ENCODE peak calls at places on chromosomes 1 and 21, in five cellular contexts. One of them, this sample, is unnamed.

GRCh38 chr21:25895565-25896205 is 160.9 kb downstream of the GABPA start:
- DNase-seq in AG04450: no peak
- DNase-seq in GM12865: peak; percentile 46
- DNase-seq in stimulated activated CD4-positive, alpha-beta T cell treated with anti-CD3 and anti-CD28 coated beads, Interleukin-12 subunit alpha, Interleukin-12 subunit beta, amount 100 ng/mL, for 48 hours: no peak
- DNase-seq in GF-D8: no peak
- DNase-seq in this sample: peak; percentile 12

GRCh38 chr1:230255991-230256390 is 170.1 kb downstream of the PGBD5 start:
- DNase-seq in GF-D8: no peak
- DNase-seq in GM12865: no peak
- DNase-seq in stimulated activated CD4-positive, alpha-beta T cell treated with anti-CD3 and anti-CD28 coated beads, Interleukin-12 subunit alpha, Interleukin-12 subunit beta, amount 100 ng/mL, for 48 hours: no peak
- DNase-seq in AG04450: no peak
- DNase-seq in this sample: no peak

GRCh38 chr21:32303385-32303784 is 4.7 kb downstream of the MRAP start:
- DNase-seq in GF-D8: no peak
- DNase-seq in AG04450: no peak
- DNase-seq in stimulated activated CD4-positive, alpha-beta T cell treated with anti-CD3 and anti-CD28 coated beads, Interleukin-12 subunit alpha, Interleukin-12 subunit beta, amount 100 ng/mL, for 48 hours: no peak
- DNase-seq in GM12865: no peak
- DNase-seq in this sample: no peak

GRCh38 chr1:55962472-55962871 is 616.9 kb downstream of the PLPP3 start:
- DNase-seq in AG04450: no peak
- DNase-seq in stimulated activated CD4-positive, alpha-beta T cell treated with anti-CD3 and anti-CD28 coated beads, Interleukin-12 subunit alpha, Interleukin-12 subunit beta, amount 100 ng/mL, for 48 hours: no peak
- DNase-seq in GF-D8: no peak
- DNase-seq in GM12865: no peak
- DNase-seq in this sample: no peak

GRCh38 chr1:214205053-214205452 is 75.9 kb upstream of the SMYD2 start:
- DNase-seq in stimulated activated CD4-positive, alpha-beta T cell treated with anti-CD3 and anti-CD28 coated beads, Interleukin-12 subunit alpha, Interleukin-12 subunit beta, amount 100 ng/mL, for 48 hours: no peak
- DNase-seq in GM12865: no peak
- DNase-seq in AG04450: no peak
- DNase-seq in GF-D8: no peak
- DNase-seq in this sample: no peak

GRCh38 chr1:205286335-205286950 is 35.1 kb downstream of the NUAK2 start:
- DNase-seq in GF-D8: peak; percentile 52
- DNase-seq in stimulated activated CD4-positive, alpha-beta T cell treated with anti-CD3 and anti-CD28 coated beads, Interleukin-12 subunit alpha, Interleukin-12 subunit beta, amount 100 ng/mL, for 48 hours: peak; percentile 63
- DNase-seq in GM12865: peak; percentile 96
- DNase-seq in AG04450: no peak
- DNase-seq in this sample: peak; percentile 54

GRCh38 chr1:27057801-27058647 is 45.4 kb upstream of the TENT5B start:
- DNase-seq in GF-D8: no peak
- DNase-seq in GM12865: no peak
- DNase-seq in stimulated activated CD4-positive, alpha-beta T cell treated with anti-CD3 and anti-CD28 coated beads, Interleukin-12 subunit alpha, Interleukin-12 subunit beta, amount 100 ng/mL, for 48 hours: no peak
- DNase-seq in AG04450: no peak
- DNase-seq in this sample: no peak

GRCh38 chr1:27889506-27889905 is 17.2 kb downstream of the THEMIS2 start:
- DNase-seq in stimulated activated CD4-positive, alpha-beta T cell treated with anti-CD3 and anti-CD28 coated beads, Interleukin-12 subunit alpha, Interleukin-12 subunit beta, amount 100 ng/mL, for 48 hours: no peak
- DNase-seq in AG04450: no peak
- DNase-seq in GF-D8: no peak
- DNase-seq in GM12865: peak; percentile 60
- DNase-seq in this sample: no peak

GRCh38 chr1:221187174-221187573 is 307.9 kb downstream of the HLX start:
- DNase-seq in GM12865: no peak
- DNase-seq in GF-D8: no peak
- DNase-seq in AG04450: no peak
- DNase-seq in stimulated activated CD4-positive, alpha-beta T cell treated with anti-CD3 and anti-CD28 coated beads, Interleukin-12 subunit alpha, Interleukin-12 subunit beta, amount 100 ng/mL, for 48 hours: no peak
- DNase-seq in this sample: no peak

GRCh38 chr1:19552291-19553010 is 67.1 kb upstream of the CAPZB start:
- DNase-seq in GM12865: no peak
- DNase-seq in GF-D8: no peak
- DNase-seq in stimulated activated CD4-positive, alpha-beta T cell treated with anti-CD3 and anti-CD28 coated beads, Interleukin-12 subunit alpha, Interleukin-12 subunit beta, amount 100 ng/mL, for 48 hours: no peak
- DNase-seq in AG04450: no peak
- DNase-seq in this sample: no peak

GRCh38 chr1:235297579-235297978 is 30.4 kb downstream of the ARID4B start:
- DNase-seq in GF-D8: peak; percentile 14
- DNase-seq in GM12865: peak; percentile 37
- DNase-seq in AG04450: no peak
- DNase-seq in stimulated activated CD4-positive, alpha-beta T cell treated with anti-CD3 and anti-CD28 coated beads, Interleukin-12 subunit alpha, Interleukin-12 subunit beta, amount 100 ng/mL, for 48 hours: no peak
- DNase-seq in this sample: no peak

GRCh38 chr1:27391511-27392095 is 819 bp upstream of the GPR3 start:
- DNase-seq in GF-D8: no peak
- DNase-seq in GM12865: no peak
- DNase-seq in stimulated activated CD4-positive, alpha-beta T cell treated with anti-CD3 and anti-CD28 coated beads, Interleukin-12 subunit alpha, Interleukin-12 subunit beta, amount 100 ng/mL, for 48 hours: no peak
- DNase-seq in AG04450: no peak
- DNase-seq in this sample: no peak

GRCh38 chr1:150979007-150979722 is 2.9 kb upstream of the ANXA9 start:
- DNase-seq in stimulated activated CD4-positive, alpha-beta T cell treated with anti-CD3 and anti-CD28 coated beads, Interleukin-12 subunit alpha, Interleukin-12 subunit beta, amount 100 ng/mL, for 48 hours: peak; percentile 95
- DNase-seq in AG04450: peak; percentile 75
- DNase-seq in GF-D8: peak; percentile 44
- DNase-seq in GM12865: peak; percentile 92
- DNase-seq in this sample: peak; percentile 88

This sample was measured in GM19239.